ENCODE peak calls at places on chromosomes 13 and 19, in nine cellular contexts. Y is Caki2; H is heart left ventricle; Z is NCI-H2029; C is AG04449; Q is activated effector memory CD4-positive, alpha-beta T cell treated with anti-CD3 and anti-CD28 coated beads, Interleukin-2, amount 50 U/mL, for 16 hours; D is activated gamma-delta T cell treated with anti-CD3 and anti-CD28 coated beads, Interleukin-2, amount 50 U/mL, for 16 hours; F is AG09309; B is fibroblast of mammary gland. U is an unnamed sample.

GRCh38 chr13:35699181-35699580 is 222.7 kb upstream of the MAB21L1 start:
- DNase-seq in Y (no peak), H (no peak), Z (no peak), C (no peak), Q (no peak), D (no peak), F (no peak), B (peak; percentile 78), U (no peak)

GRCh38 chr19:35153701-35154534 is 617 bp upstream of the FXYD5 start:
- DNase-seq in Y (no peak), H (peak; percentile 48), Z (no peak), C (no peak), Q (peak; percentile 92), D (peak; percentile 63), F (no peak), B (no peak), U (no peak)

GRCh38 chr13:47397739-47398138 is 500.9 kb upstream of the HTR2A start:
- DNase-seq in Y (peak; percentile 0), H (no peak), Z (no peak), C (no peak), Q (no peak), D (no peak), F (no peak), B (peak; percentile 63), U (no peak)

GRCh38 chr13:34076943-34077703 is 259.2 kb downstream of the RFC3 start:
- DNase-seq in Y (peak; percentile 6), H (no peak), Z (no peak), C (peak; percentile 12), Q (no peak), D (no peak), F (peak; percentile 34), B (peak; percentile 39), U (peak; percentile 44)

GRCh38 chr13:111565400-111565799 is 245.0 kb downstream of the TEX29 start:
- DNase-seq in Y (no peak), H (no peak), Z (no peak), C (no peak), Q (no peak), D (no peak), F (no peak), B (no peak), U (no peak)

GRCh38 chr19:30387311-30388115 is 15.3 kb downstream of the ZNF536 start:
- DNase-seq in Y (no peak), H (peak; percentile 40), Z (no peak), C (no peak), Q (no peak), D (no peak), F (no peak), B (no peak), U (no peak)

GRCh38 chr13:72953391-72953960 is 105.3 kb upstream of the KLF5 start:
- DNase-seq in Y (no peak), H (no peak), Z (peak; percentile 3), C (no peak), Q (no peak), D (no peak), F (no peak), B (no peak), U (peak; percentile 1)

GRCh38 chr19:20928371-20928770 is 5.3 kb downstream of the ZNF85 start:
- DNase-seq in Y (no peak), H (no peak), Z (no peak), C (peak; percentile 50), Q (no peak), D (no peak), F (peak; percentile 89), B (peak; percentile 90), U (no peak)

GRCh38 chr13:66581691-66582090 is 648.4 kb downstream of the PCDH9 start:
- DNase-seq in Y (no peak), H (no peak), Z (no peak), C (no peak), Q (no peak), D (no peak), F (no peak), B (no peak), U (no peak)

GRCh38 chr13:37701972-37702371 is 103.4 kb upstream of the POSTN start:
- DNase-seq in Y (peak; percentile 83), H (peak; percentile 25), Z (no peak), C (peak; percentile 98), Q (no peak), D (no peak), F (peak; percentile 92), B (peak; percentile 98), U (no peak)

GRCh38 chr19:54952591-54953344 is 5.4 kb upstream of the NLRP7 start:
- DNase-seq in Y (peak; percentile 96), H (no peak), Z (no peak), C (no peak), Q (no peak), D (no peak), F (peak; percentile 21), B (peak; percentile 44), U (no peak)

GRCh38 chr19:1591421-1592022 is 1.1 kb downstream of the MBD3 start:
- DNase-seq in Y (peak; percentile 8), H (no peak), Z (peak; percentile 75), C (no peak), Q (peak; percentile 70), D (no peak), F (no peak), B (no peak), U (peak; percentile 60)

GRCh38 chr19:45767410-45767880 is 1.6 kb downstream of the SIX5 start:
- DNase-seq in Y (peak; percentile 80), H (peak; percentile 86), Z (peak; percentile 66), C (peak; percentile 45), Q (no peak), D (no peak), F (peak; percentile 57), B (peak; percentile 88), U (no peak)

GRCh38 chr13:98822238-98822606 is 69.8 kb upstream of the SLC15A1 start:
- DNase-seq in Y (no peak), H (peak; percentile 47), Z (no peak), C (no peak), Q (no peak), D (no peak), F (no peak), B (no peak), U (no peak)

GRCh38 chr19:40762754-40763153 is 11.8 kb downstream of the SNRPA start:
- DNase-seq in Y (no peak), H (no peak), Z (no peak), C (no peak), Q (no peak), D (no peak), F (no peak), B (no peak), U (no peak)

GRCh38 chr13:27171244-27171829 is at the start of gene USP12:
- DNase-seq in Y (no peak), H (peak; percentile 35), Z (no peak), C (no peak), Q (peak; percentile 79), D (peak; percentile 3), F (no peak), B (peak; percentile 25), U (no peak)

GRCh38 chr19:29263305-29264080 is 50.5 kb upstream of the UQCRFS1 start:
- DNase-seq in Y (peak; percentile 22), H (no peak), Z (no peak), C (no peak), Q (peak; percentile 81), D (peak; percentile 33), F (no peak), B (peak; percentile 38), U (no peak)

GRCh38 chr13:25625361-25625760 is 253.6 kb downstream of the ATP8A2 start:
- DNase-seq in Y (no peak), H (no peak), Z (no peak), C (no peak), Q (no peak), D (no peak), F (no peak), B (no peak), U (peak; percentile 18)

GRCh38 chr19:35216833-35217707 is 11.5 kb downstream of the FAM187B start:
- DNase-seq in Y (no peak), H (no peak), Z (peak; percentile 64), C (no peak), Q (peak; percentile 78), D (no peak), F (no peak), B (no peak), U (no peak)

GRCh38 chr19:13881692-13882418 is 4.9 kb downstream of the NANOS3 start:
- DNase-seq in Y (no peak), H (peak; percentile 53), Z (no peak), C (no peak), Q (peak; percentile 72), D (no peak), F (no peak), B (peak; percentile 38), U (no peak)

GRCh38 chr19:19488041-19488874 is 27.1 kb downstream of the TSSK6 start:
- DNase-seq in Y (no peak), H (no peak), Z (no peak), C (no peak), Q (no peak), D (no peak), F (no peak), B (peak; percentile 13), U (no peak)

GRCh38 chr13:71316964-71317363 is 550.0 kb downstream of the DACH1 start:
- DNase-seq in Y (no peak), H (no peak), Z (no peak), C (no peak), Q (no peak), D (no peak), F (no peak), B (no peak), U (peak; percentile 22)

GRCh38 chr13:96821381-96821780 is 172.9 kb downstream of the OXGR1 start:
- DNase-seq in Y (no peak), H (no peak), Z (no peak), C (no peak), Q (no peak), D (no peak), F (no peak), B (peak; percentile 84), U (no peak)

GRCh38 chr13:77691871-77692270 is 5.6 kb upstream of the SLAIN1 start:
- DNase-seq in Y (no peak), H (no peak), Z (no peak), C (no peak), Q (no peak), D (no peak), F (no peak), B (no peak), U (no peak)

GRCh38 chr13:30332516-30333165 is 25.3 kb upstream of the KATNAL1 start:
- DNase-seq in Y (no peak), H (no peak), Z (no peak), C (no peak), Q (no peak), D (no peak), F (no peak), B (no peak), U (no peak)

GRCh38 chr13:59774511-59774911 is 389.2 kb downstream of the DIAPH3 start:
- DNase-seq in Y (peak; percentile 21), H (no peak), Z (no peak), C (peak; percentile 63), Q (no peak), D (no peak), F (peak; percentile 17), B (peak; percentile 61), U (no peak)

GRCh38 chr13:49214917-49215376 is 5.2 kb upstream of the MLNR start:
- DNase-seq in Y (no peak), H (peak; percentile 38), Z (no peak), C (no peak), Q (peak; percentile 77), D (no peak), F (no peak), B (no peak), U (no peak)

GRCh38 chr13:113765241-113765910 is 6.3 kb downstream of the TMEM255B start:
- DNase-seq in Y (no peak), H (no peak), Z (no peak), C (no peak), Q (peak; percentile 5), D (no peak), F (no peak), B (peak; percentile 40), U (no peak)

GRCh38 chr19:50178859-50179537 is 15.9 kb upstream of the IZUMO2 start:
- DNase-seq in Y (peak; percentile 86), H (no peak), Z (no peak), C (no peak), Q (no peak), D (no peak), F (no peak), B (peak; percentile 19), U (no peak)

GRCh38 chr19:50567052-50567841 is 988 bp downstream of the LRRC4B start:
- DNase-seq in Y (no peak), H (no peak), Z (no peak), C (no peak), Q (no peak), D (no peak), F (no peak), B (no peak), U (no peak)

GRCh38 chr19:15025237-15025636 is 24.0 kb upstream of the CASP14 start:
- DNase-seq in Y (no peak), H (no peak), Z (no peak), C (no peak), Q (no peak), D (no peak), F (no peak), B (no peak), U (no peak)